ENCODE peak calls at places on chromosomes 5 and 9, in ten cellular contexts. X is NB4, C is transverse colon, S is right lobe of liver, D is stomach, I is heart left ventricle, K is suprapubic skin, N is H54, P is A549, H is HCT116. G is an unnamed sample.

GRCh38 chr5:122200894-122201293 is 71.5 kb downstream of the ZNF474 start:
- DNase-seq in X (no peak), C (no peak), S (no peak), D (no peak), I (no peak), K (no peak), N (no peak), P (no peak), H (no peak), G (no peak)

GRCh38 chr5:138752341-138752950 is 779 bp upstream of the CTNNA1 start:
- DNase-seq in X (peak; percentile 35), C (peak; percentile 25), S (no peak), D (no peak), I (no peak), K (peak; percentile 65), N (no peak), P (peak; percentile 57), H (peak; percentile 34), G (peak; percentile 33)

GRCh38 chr5:56024810-56025302 is 30.1 kb upstream of the IL6ST start:
- DNase-seq in X (no peak), C (no peak), S (no peak), D (no peak), I (no peak), K (no peak), N (no peak), P (no peak), H (no peak), G (no peak)

GRCh38 chr5:137831526-137831925 is 36.1 kb upstream of the MYOT start:
- DNase-seq in X (no peak), C (no peak), S (no peak), D (no peak), I (no peak), K (no peak), N (no peak), P (no peak), H (no peak), G (no peak)

GRCh38 chr9:19221326-19221725 is 9.2 kb upstream of the DENND4C start:
- DNase-seq in X (no peak), C (no peak), S (no peak), D (no peak), I (no peak), K (no peak), N (no peak), P (no peak), H (no peak), G (no peak)

GRCh38 chr9:127608104-127608966 is 3.7 kb upstream of the STXBP1 start:
- DNase-seq in X (peak; percentile 83), C (peak; percentile 79), S (peak; percentile 67), D (peak; percentile 81), I (peak; percentile 88), K (peak; percentile 68), N (peak; percentile 59), P (peak; percentile 95), H (peak; percentile 73), G (peak; percentile 87)

GRCh38 chr5:148347706-148348105 is 12.3 kb downstream of the SPINK9 start:
- DNase-seq in X (no peak), C (no peak), S (no peak), D (no peak), I (no peak), K (no peak), N (no peak), P (no peak), H (no peak), G (no peak)

GRCh38 chr5:149015561-149015960 is 47.3 kb downstream of the SH3TC2 start:
- DNase-seq in X (no peak), C (no peak), S (no peak), D (no peak), I (no peak), K (no peak), N (no peak), P (no peak), H (no peak), G (no peak)

GRCh38 chr5:126780165-126780827 is 3.4 kb downstream of the LMNB1 start:
- DNase-seq in X (peak; percentile 86), C (peak; percentile 51), S (no peak), D (peak; percentile 38), I (no peak), K (no peak), N (peak; percentile 24), P (peak; percentile 73), H (no peak), G (peak; percentile 31)

GRCh38 chr5:126777257-126777973 is 479 bp downstream of the LMNB1 start:
- DNase-seq in X (peak; percentile 78), C (peak; percentile 64), S (peak; percentile 72), D (peak; percentile 65), I (peak; percentile 80), K (peak; percentile 71), N (peak; percentile 17), P (no peak), H (no peak), G (peak; percentile 25)

GRCh38 chr5:126777974-126778674 is 1.2 kb downstream of the LMNB1 start:
- DNase-seq in X (peak; percentile 98), C (peak; percentile 92), S (peak; percentile 92), D (peak; percentile 82), I (peak; percentile 94), K (peak; percentile 90), N (peak; percentile 69), P (peak; percentile 87), H (peak; percentile 85), G (peak; percentile 76)

GRCh38 chr5:126778675-126779403 is 1.9 kb downstream of the LMNB1 start:
- DNase-seq in X (no peak), C (no peak), S (no peak), D (no peak), I (no peak), K (no peak), N (no peak), P (no peak), H (no peak), G (no peak)

DNA sequence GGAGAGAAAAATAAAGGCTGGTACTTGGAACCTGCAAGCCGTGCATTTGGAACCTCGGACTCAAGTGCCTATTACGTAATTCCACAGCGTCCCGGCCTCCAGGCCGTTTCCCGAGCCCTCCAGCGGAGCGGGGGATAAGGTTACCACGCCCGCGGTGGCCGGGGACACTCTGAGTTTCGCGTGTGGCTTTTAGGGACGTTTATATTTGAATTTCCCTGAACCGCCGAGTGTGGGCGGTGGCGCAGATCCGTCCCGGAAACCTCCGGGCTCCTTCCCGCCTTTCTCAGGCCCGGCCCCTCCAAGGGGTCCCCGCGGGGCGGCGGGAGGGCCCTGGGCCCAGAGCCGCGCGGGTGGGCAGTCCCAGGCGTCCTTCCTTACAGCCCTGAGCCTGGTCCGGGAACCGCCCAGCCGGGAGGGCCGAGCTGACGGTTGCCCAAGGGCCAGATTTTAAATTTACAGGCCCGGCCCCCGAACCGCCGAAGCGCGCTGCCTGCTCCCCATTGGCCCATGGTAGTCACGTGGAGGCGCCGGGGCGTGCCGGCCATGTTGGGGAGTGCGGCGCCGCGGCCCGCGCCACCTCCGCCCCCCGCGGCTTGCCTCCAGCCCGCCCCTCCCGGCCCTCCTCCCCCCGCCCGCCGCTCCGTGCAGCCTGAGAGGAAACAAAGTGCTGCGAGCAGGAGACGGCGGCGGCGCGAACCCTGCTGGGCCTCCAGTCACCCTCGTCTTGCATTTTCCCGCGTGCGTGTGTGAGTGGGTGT is at the start of gene LMNB1:
- DNase-seq in X (peak; percentile 99), C (peak; percentile 96), S (peak; percentile 96), D (peak; percentile 94), I (peak; percentile 98), K (peak; percentile 96), N (peak; percentile 84), P (peak; percentile 81), H (peak; percentile 93), G (peak; percentile 99)
- TF ChIP-seq POLR2A in X (peak; percentile 56), C (peak; percentile 61), S (peak; percentile 72), D (no peak), I (peak; percentile 26), K (no peak), N (peak; percentile 91), P (peak; percentile 58), H (no peak), G (no peak)

GRCh38 chr9:133474853-133475252 is 4.0 kb downstream of the SLC2A6 start:
- DNase-seq in X (no peak), C (no peak), S (no peak), D (no peak), I (no peak), K (no peak), N (no peak), P (no peak), H (no peak), G (no peak)
- TF ChIP-seq POLR2A in X (no peak), C (no peak), S (no peak), D (no peak), I (no peak), K (no peak), N (no peak), P (no peak), H (no peak), G (no peak)

DNA sequence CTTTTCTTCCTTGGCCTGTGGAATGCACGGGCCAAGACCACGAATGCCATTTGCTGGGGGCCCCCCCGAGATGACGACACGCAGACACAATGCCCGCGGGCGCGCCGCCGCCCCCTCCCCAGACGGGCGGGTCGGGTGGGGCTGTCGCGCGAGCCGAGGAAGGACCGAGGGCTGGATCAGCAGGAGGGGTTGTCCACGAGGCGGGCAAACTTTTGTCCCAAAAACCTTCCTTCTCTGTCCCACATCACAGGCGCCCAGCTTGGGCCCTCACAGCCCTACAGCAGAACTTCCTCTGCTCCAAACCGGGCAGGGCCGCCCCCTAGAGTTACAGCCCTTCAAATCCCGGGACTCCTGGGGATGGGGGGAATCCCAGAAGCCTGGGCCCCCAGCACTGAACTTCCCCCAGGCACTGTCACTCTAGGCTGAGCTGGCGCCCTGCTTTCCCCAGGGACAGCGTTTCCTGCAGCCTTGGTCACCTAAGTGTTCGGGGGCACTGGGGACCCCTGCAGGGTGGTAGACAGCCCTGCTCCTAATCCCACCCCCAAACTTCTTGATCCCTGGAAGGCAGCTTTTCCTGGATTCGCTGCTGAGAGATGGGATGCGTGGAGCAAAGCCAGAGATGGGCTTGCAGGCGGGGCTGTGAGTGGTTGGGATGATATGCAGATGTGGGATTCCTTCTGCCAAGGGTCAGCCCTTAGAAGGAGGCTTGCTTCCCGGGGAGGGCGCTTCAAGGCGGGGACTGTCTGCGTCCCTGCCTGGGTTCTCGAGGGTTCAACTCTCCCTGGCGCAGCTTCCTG is 980 bp downstream of the COL5A1 start:
- DNase-seq in X (no peak), C (peak; percentile 58), S (no peak), D (peak; percentile 35), I (peak; percentile 76), K (peak; percentile 82), N (peak; percentile 77), P (peak; percentile 64), H (no peak), G (peak; percentile 61)
- TF ChIP-seq POLR2A in X (no peak), C (peak; percentile 23), S (no peak), D (no peak), I (peak; percentile 12), K (no peak), N (no peak), P (no peak), H (no peak), G (no peak)

GRCh38 chr5:81909677-81910076 is 62.1 kb upstream of the ATG10 start:
- DNase-seq in X (peak; percentile 52), C (no peak), S (no peak), D (no peak), I (no peak), K (no peak), N (no peak), P (no peak), H (no peak), G (no peak)

GRCh38 chr5:81908044-81908443 is 63.8 kb upstream of the ATG10 start:
- DNase-seq in X (no peak), C (no peak), S (no peak), D (no peak), I (no peak), K (no peak), N (no peak), P (no peak), H (no peak), G (no peak)

GRCh38 chr5:81908771-81909170 is 63.1 kb upstream of the ATG10 start:
- DNase-seq in X (peak; percentile 82), C (no peak), S (no peak), D (no peak), I (no peak), K (no peak), N (no peak), P (no peak), H (no peak), G (no peak)

GRCh38 chr5:81907012-81907411 is 64.8 kb upstream of the ATG10 start:
- DNase-seq in X (no peak), C (no peak), S (no peak), D (no peak), I (no peak), K (no peak), N (no peak), P (no peak), H (no peak), G (no peak)

GRCh38 chr5:81912933-81913332 is 58.9 kb upstream of the ATG10 start:
- DNase-seq in X (no peak), C (no peak), S (no peak), D (no peak), I (no peak), K (no peak), N (no peak), P (no peak), H (no peak), G (no peak)
- TF ChIP-seq POLR2A in X (no peak), C (no peak), S (no peak), D (no peak), I (no peak), K (no peak), N (no peak), P (no peak), H (no peak), G (no peak)